ENCODE peak calls at places on chromosomes 1 and 21, in nine cellular contexts. T is AG09309, F is Karpas-422, S is tibial artery, G is heart right ventricle, I is fibroblast of the aortic adventitia, E is GM23248, X is heart left ventricle, U is fibroblast of pulmonary artery. Y is an unnamed sample.

GRCh38 chr1:85327759-85328158 is 51.3 kb upstream of the BCL10 start:
- DNase-seq in I (no peak), G (no peak), X (no peak), S (no peak), F (no peak), U (no peak), T (no peak), E (no peak), Y (no peak)

GRCh38 chr1:153677718-153678518 is 570 bp upstream of the NPR1 start:
- DNase-seq in U (peak; percentile 71), F (peak; percentile 76), S (peak; percentile 82), E (peak; percentile 69), I (peak; percentile 63), G (peak; percentile 54), X (peak; percentile 71), T (no peak), Y (no peak)

GRCh38 chr1:64844609-64845008 is 99.7 kb downstream of the RAVER2 start:
- DNase-seq in G (no peak), U (no peak), T (no peak), S (no peak), E (no peak), F (no peak), X (no peak), I (no peak), Y (no peak)

GRCh38 chr1:164635074-164635783 is 76.2 kb downstream of the PBX1 start:
- DNase-seq in F (no peak), G (no peak), T (no peak), E (no peak), S (no peak), X (no peak), U (no peak), I (no peak), Y (no peak)

GRCh38 chr1:234957330-234958065 is 171.1 kb downstream of the TOMM20 start:
- DNase-seq in I (peak; percentile 94), F (no peak), E (peak; percentile 66), U (peak; percentile 74), X (no peak), S (no peak), G (no peak), T (no peak), Y (peak; percentile 73)

GRCh38 chr1:57470028-57470427 is 46.2 kb upstream of the DAB1 start:
- DNase-seq in E (peak; percentile 55), X (no peak), U (peak; percentile 41), T (no peak), F (peak; percentile 36), G (no peak), I (peak; percentile 74), S (no peak), Y (no peak)

GRCh38 chr1:171841050-171841910 is at the start of gene DNM3:
- DNase-seq in T (peak; percentile 16), U (peak; percentile 83), E (peak; percentile 90), X (peak; percentile 93), S (peak; percentile 90), G (peak; percentile 75), I (peak; percentile 80), F (no peak), Y (peak; percentile 87)

GRCh38 chr1:181504294-181505115 is 21.2 kb downstream of the CACNA1E start:
- DNase-seq in I (no peak), G (no peak), U (peak; percentile 13), E (peak; percentile 21), T (no peak), F (peak; percentile 85), S (no peak), X (no peak), Y (no peak)

GRCh38 chr1:217943361-217943760 is 312.2 kb downstream of the SPATA17 start:
- DNase-seq in E (no peak), X (no peak), U (no peak), F (no peak), T (no peak), I (no peak), S (no peak), G (no peak), Y (no peak)

GRCh38 chr1:223087231-223087990 is 55.6 kb downstream of the TLR5 start:
- DNase-seq in T (no peak), I (peak; percentile 67), F (no peak), G (peak; percentile 34), U (no peak), E (peak; percentile 49), S (no peak), X (no peak), Y (no peak)

GRCh38 chr1:103326595-103326994 is 198.9 kb upstream of the RNPC3 start:
- DNase-seq in F (no peak), G (no peak), I (no peak), T (no peak), E (no peak), U (no peak), X (no peak), S (no peak), Y (no peak)

GRCh38 chr1:156025873-156026272 is 5.1 kb upstream of the SSR2 start:
- DNase-seq in U (peak; percentile 57), F (peak; percentile 86), S (no peak), X (peak; percentile 65), I (peak; percentile 30), G (peak; percentile 14), E (peak; percentile 32), T (no peak), Y (peak; percentile 49)

GRCh38 chr1:1677718-1678580 is 14.6 kb downstream of the SLC35E2B start:
- DNase-seq in X (peak; percentile 49), T (no peak), S (peak; percentile 60), I (no peak), E (no peak), U (no peak), G (peak; percentile 55), F (peak; percentile 87), Y (no peak)

GRCh38 chr21:46100426-46100825 is 2.5 kb downstream of the COL6A2 start:
- DNase-seq in E (peak; percentile 90), T (peak; percentile 59), G (peak; percentile 2), I (peak; percentile 83), F (no peak), X (peak; percentile 14), S (no peak), U (peak; percentile 61), Y (no peak)
- H3K4me3 ChIP-seq in E (peak overlapping the region; percentile 85), T (peak overlapping the region; percentile 75), G (peak overlapping the region; percentile 73), I (peak overlapping the region; percentile 79), F (no peak overlapping the region), X (peak overlapping the region; percentile 96), S (peak overlapping the region; percentile 97), U (peak overlapping the region; percentile 78), Y (no peak overlapping the region)

DNA sequence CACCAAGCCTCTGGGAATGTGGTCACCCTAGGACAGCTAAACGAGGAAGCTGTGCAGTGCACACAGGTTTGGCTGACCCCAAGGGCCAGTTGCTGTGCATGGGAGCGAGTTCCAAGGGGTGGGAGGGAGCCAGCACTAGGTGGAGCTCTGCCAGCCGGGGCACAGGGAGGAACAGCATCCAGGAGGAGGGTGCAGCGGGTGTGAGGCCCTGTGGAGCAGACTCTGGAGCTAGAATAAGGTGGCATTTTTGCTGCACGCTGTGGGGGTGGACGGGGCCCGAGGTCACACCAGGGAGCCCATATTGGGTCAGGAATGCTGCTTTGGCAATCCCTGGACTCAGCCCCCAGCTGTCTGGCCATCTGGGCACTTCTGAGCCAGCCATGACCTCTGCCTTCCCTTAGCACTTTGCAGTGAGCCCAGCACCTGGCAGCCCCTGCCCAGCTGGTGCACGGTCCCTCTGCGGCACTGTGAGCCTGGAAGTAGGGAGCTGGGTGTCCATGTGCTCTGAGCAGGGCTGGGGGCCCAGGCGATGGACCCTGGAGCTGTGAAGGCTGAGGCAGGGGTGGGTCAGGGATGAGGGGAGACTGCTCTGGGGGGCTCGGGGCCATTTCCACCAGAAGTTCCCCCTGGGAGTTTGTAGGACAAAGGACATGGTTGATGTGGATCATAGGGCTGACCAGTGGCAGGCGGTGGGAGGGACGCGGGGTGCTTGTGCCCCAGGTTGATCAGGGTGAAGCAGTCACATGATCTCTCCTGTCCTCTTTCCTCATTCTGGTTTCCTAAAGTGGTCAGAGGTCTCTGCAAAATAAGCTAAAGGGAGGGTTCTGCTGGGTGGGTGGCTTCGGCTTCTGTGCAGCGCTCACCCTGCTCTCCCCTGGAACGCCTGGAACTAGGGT is 8.9 kb downstream of the PDXK start:
- DNase-seq in F (peak; percentile 49), E (peak; percentile 36), S (peak; percentile 88), X (no peak), G (no peak), T (no peak), U (no peak), I (no peak), Y (no peak)
- H3K4me3 ChIP-seq in F (peak overlapping the region; percentile 90), E (peak overlapping the region; percentile 45), S (peak overlapping the region; percentile 72), X (peak overlapping the region; percentile 61), G (peak overlapping the region; percentile 58), T (no peak overlapping the region), U (peak overlapping the region; percentile 32), I (peak overlapping the region; percentile 62), Y (peak overlapping the region; percentile 88)

GRCh38 chr1:110390096-110390495 is 730 bp downstream of the SLC16A4 start:
- DNase-seq in T (no peak), S (peak; percentile 86), G (peak; percentile 43), U (peak; percentile 59), F (peak; percentile 61), X (no peak), E (peak; percentile 95), I (peak; percentile 86), Y (no peak)
- H3K4me3 ChIP-seq in T (peak overlapping the region; percentile 43), S (peak overlapping the region; percentile 53), G (peak overlapping the region; percentile 52), U (peak overlapping the region; percentile 40), F (peak overlapping the region; percentile 64), X (peak overlapping the region; percentile 35), E (peak overlapping the region; percentile 68), I (peak overlapping the region; percentile 64), Y (no peak overlapping the region)

GRCh38 chr1:167081594-167081993 is 8.6 kb downstream of the GPA33 start:
- DNase-seq in E (no peak), T (no peak), U (no peak), X (no peak), F (no peak), S (no peak), I (no peak), G (no peak), Y (no peak)

GRCh38 chr1:167084739-167085138 is 5.4 kb downstream of the GPA33 start:
- DNase-seq in S (no peak), T (no peak), F (no peak), G (no peak), X (no peak), U (no peak), E (no peak), I (no peak), Y (no peak)

GRCh38 chr1:167082511-167083027 is 7.6 kb downstream of the GPA33 start:
- DNase-seq in G (no peak), T (no peak), E (no peak), X (no peak), S (no peak), F (no peak), I (no peak), U (no peak), Y (no peak)

GRCh38 chr1:167083871-167084270 is 6.3 kb downstream of the GPA33 start:
- DNase-seq in U (no peak), E (no peak), G (no peak), T (no peak), F (no peak), I (no peak), S (no peak), X (no peak), Y (no peak)

DNA sequence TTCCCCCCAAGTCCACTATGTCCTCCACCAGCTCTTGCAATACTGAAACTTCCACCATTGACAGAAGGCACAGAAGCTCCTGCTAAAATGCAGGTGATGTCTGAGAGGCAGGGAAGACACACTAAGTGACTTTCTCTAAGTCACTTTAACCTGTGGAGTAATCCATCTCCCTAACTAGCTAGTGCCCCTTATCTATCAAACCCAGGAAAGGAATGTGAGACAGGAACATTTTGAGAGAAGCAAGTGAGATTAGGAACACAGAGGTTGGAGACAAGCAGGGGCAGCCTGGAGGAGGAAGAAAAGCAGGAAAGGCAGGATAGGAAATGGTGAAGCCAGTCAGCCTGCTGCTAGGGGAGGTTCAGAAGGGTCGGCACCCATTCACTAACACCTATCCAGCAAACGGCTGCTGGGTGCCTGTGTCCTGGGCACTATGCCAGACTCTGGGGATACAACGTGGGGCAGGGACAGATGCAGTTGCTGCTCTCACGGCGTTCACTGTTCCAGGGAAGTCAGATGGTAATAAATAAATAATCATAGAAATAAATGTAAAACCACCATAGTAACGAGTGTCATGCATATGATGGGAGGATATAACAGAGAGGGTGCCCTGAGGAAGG is 7.0 kb downstream of the GPA33 start:
- DNase-seq in E (no peak), T (no peak), S (no peak), G (peak; percentile 52), F (no peak), U (no peak), X (no peak), I (no peak), Y (no peak)
- H3K4me3 ChIP-seq in E (no peak overlapping the region), T (no peak overlapping the region), S (no peak overlapping the region), G (no peak overlapping the region), F (no peak overlapping the region), U (no peak overlapping the region), X (no peak overlapping the region), I (no peak overlapping the region), Y (no peak overlapping the region)